ENCODE peak calls at places on chromosome 18, in ten cellular contexts. F is foreskin keratinocyte, M is BJ, W is psoas muscle, N is kidney epithelial cell, U is breast epithelium, C is cardiac muscle cell, Z is gastrocnemius medialis, J is stomach, K is ascending aorta. X is an unnamed sample.

GRCh38 chr18:79523221-79523737 is 127.5 kb downstream of the NFATC1 start:
- DNase-seq in F (no peak), M (no peak), W (no peak), N (no peak), U (peak; percentile 6), C (no peak), Z (no peak), J (no peak), K (no peak), X (no peak)

GRCh38 chr18:45775241-45775676 is 50.2 kb upstream of the SIGLEC15 start:
- DNase-seq in F (peak; percentile 77), M (no peak), W (peak; percentile 81), N (no peak), U (peak; percentile 78), C (peak; percentile 94), Z (peak; percentile 26), J (peak; percentile 77), K (no peak), X (peak; percentile 66)

GRCh38 chr18:68733693-68734092 is 18.8 kb upstream of the TMX3 start:
- DNase-seq in F (no peak), M (no peak), W (no peak), N (no peak), U (no peak), C (no peak), Z (no peak), J (no peak), K (no peak), X (peak; percentile 7)

GRCh38 chr18:61308009-61308408 is 25.2 kb upstream of the CDH20 start:
- DNase-seq in F (no peak), M (no peak), W (no peak), N (no peak), U (no peak), C (no peak), Z (no peak), J (no peak), K (no peak), X (no peak)

GRCh38 chr18:36066731-36067117 is 635 bp downstream of the RPRD1A start:
- DNase-seq in F (no peak), M (no peak), W (no peak), N (no peak), U (no peak), C (no peak), Z (no peak), J (no peak), K (no peak), X (peak; percentile 20)

GRCh38 chr18:37674570-37674969 is 109.0 kb upstream of the CELF4 start:
- DNase-seq in F (peak; percentile 56), M (no peak), W (no peak), N (no peak), U (no peak), C (peak; percentile 29), Z (no peak), J (no peak), K (no peak), X (peak; percentile 61)

GRCh38 chr18:25630682-25631081 is 278.7 kb upstream of the ZNF521 start:
- DNase-seq in F (no peak), M (no peak), W (no peak), N (no peak), U (no peak), C (no peak), Z (no peak), J (no peak), K (no peak), X (no peak)

GRCh38 chr18:56563568-56563967 is 74.8 kb downstream of the TXNL1 start:
- DNase-seq in F (no peak), M (no peak), W (no peak), N (no peak), U (no peak), C (no peak), Z (no peak), J (no peak), K (no peak), X (no peak)

GRCh38 chr18:56522826-56523225 is 115.6 kb downstream of the TXNL1 start:
- DNase-seq in F (no peak), M (no peak), W (no peak), N (no peak), U (no peak), C (no peak), Z (no peak), J (no peak), K (no peak), X (no peak)

GRCh38 chr18:9735879-9736278 is 27.8 kb downstream of the RAB31 start:
- DNase-seq in F (no peak), M (no peak), W (no peak), N (no peak), U (no peak), C (no peak), Z (no peak), J (no peak), K (no peak), X (no peak)

GRCh38 chr18:42156266-42156665 is 201.2 kb downstream of the PIK3C3 start:
- DNase-seq in F (no peak), M (no peak), W (no peak), N (no peak), U (no peak), C (no peak), Z (no peak), J (no peak), K (no peak), X (no peak)

GRCh38 chr18:31946305-31947046 is 3.5 kb upstream of the TRAPPC8 start:
- DNase-seq in F (no peak), M (no peak), W (no peak), N (no peak), U (no peak), C (no peak), Z (no peak), J (no peak), K (no peak), X (no peak)

GRCh38 chr18:65523461-65523860 is 227.4 kb upstream of the CDH7 start:
- DNase-seq in F (no peak), M (no peak), W (no peak), N (no peak), U (no peak), C (no peak), Z (no peak), J (no peak), K (no peak), X (no peak)

GRCh38 chr18:38025433-38026038 is 459.9 kb upstream of the CELF4 start:
- DNase-seq in F (peak; percentile 72), M (no peak), W (no peak), N (peak; percentile 87), U (no peak), C (no peak), Z (no peak), J (no peak), K (no peak), X (peak; percentile 15)

GRCh38 chr18:21364471-21364870 is 122.4 kb downstream of the GREB1L start:
- DNase-seq in F (no peak), M (no peak), W (no peak), N (no peak), U (no peak), C (no peak), Z (no peak), J (no peak), K (no peak), X (no peak)

DNA sequence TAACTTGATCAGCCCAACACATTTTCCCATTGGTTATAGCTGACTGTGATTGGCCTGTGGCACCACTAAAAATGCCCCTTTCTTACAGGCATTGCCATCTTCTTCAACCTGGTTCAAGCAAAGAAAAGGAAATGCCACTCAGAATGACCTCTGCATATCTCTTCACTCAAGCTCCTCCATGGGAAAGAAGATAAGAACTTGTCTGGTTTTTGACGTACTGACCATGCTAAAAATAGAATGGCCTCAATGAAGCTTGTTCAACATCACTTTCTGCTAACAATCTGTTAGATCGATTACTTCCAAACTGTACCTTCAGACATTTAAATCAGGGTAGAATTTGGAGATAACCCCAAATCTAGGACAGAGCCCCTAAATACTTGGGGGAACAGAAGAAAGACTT is 109.5 kb downstream of the CABYR start:
- DNase-seq in F (no peak), M (no peak), W (no peak), N (no peak), U (no peak), C (no peak), Z (no peak), J (no peak), K (no peak), X (no peak)
- TF ChIP-seq CTCF in F (no peak), M (no peak), W (no peak), N (no peak), U (no peak), C (no peak), Z (no peak), J (no peak), K (no peak), X (no peak)

DNA sequence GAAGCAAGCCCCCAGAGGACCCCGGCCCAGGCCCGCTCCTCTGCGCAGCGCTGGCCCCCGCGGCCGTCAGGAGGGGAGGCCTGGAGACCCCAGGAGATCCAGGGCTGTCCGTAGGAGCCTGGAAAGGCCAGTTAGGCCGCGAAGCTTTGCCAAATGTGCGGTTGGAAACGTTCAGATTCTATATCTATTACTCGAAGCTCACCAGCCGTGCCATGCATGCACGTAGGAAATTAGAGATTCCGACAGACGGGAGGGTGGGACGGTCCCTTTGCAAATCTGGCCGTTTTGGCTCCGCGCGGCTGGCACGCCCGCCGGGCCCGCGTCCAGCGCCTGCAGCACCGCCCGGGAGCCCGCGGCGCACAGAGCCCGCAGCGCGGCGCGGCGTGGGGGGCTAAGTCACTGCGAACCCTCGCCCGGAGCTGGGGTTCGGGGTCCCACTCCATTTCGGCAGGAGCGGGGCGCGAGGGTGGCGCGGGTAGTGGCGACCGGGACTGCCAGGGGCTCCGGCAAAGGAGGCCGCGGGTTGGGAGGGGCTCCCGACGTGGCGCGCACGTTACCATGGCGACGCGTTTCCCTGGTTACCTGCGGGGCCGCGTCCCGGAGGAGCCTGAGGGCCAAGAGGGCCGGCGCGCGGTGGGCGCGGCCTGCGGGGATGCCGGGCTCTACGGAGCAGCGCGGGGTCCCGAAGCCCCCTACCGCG is 488.6 kb upstream of the SMIM21 start:
- DNase-seq in F (no peak), M (no peak), W (no peak), N (no peak), U (no peak), C (peak; percentile 9), Z (no peak), J (no peak), K (no peak), X (no peak)
- H3K27me3 ChIP-seq in F (peaks cover 6% of the 10 kb centered on the region), M (no peaks in the 10 kb centered on the region), W (no peaks in the 10 kb centered on the region), N (peaks cover 17% of the 10 kb centered on the region), U (no peaks in the 10 kb centered on the region), C (peaks cover 33% of the 10 kb centered on the region), Z (peaks cover 7% of the 10 kb centered on the region), J (peaks cover 23% of the 10 kb centered on the region), K (no peaks in the 10 kb centered on the region), X (peaks cover 1% of the 10 kb centered on the region)

DNA sequence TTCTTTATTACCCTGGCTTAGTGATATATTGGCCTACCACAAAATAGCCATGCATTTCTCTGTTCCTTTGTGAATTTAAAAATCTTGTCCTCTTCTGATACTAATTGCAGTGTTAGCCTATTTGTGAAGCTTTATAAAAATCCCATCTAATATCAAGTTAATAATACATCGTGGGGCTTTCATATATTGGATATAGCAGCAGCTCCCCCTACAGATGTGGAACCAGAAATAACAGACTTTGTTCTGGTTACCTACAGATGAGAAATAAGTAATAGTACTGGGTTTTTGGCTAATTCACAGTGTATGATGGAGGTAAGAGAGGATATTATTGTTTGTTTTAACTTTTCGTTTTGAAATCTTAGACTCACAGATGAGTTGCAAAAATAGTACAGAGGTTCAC is 1661.7 kb upstream of the PIK3C3 start:
- DNase-seq in F (peak; percentile 33), M (no peak), W (no peak), N (no peak), U (no peak), C (peak; percentile 9), Z (no peak), J (no peak), K (no peak), X (peak; percentile 26)
- TF ChIP-seq CTCF in F (peak; percentile 71), M (no peak), W (no peak), N (peak; percentile 22), U (no peak), C (peak; percentile 27), Z (no peak), J (no peak), K (no peak), X (peak; percentile 39)

GRCh38 chr18:63017977-63018376 is 301.6 kb downstream of the BCL2 start:
- DNase-seq in F (no peak), M (no peak), W (no peak), N (no peak), U (no peak), C (no peak), Z (no peak), J (no peak), K (no peak), X (no peak)
- H3K27me3 ChIP-seq in F (peaks cover 57% of the 10 kb centered on the region), M (peaks cover 8% of the 10 kb centered on the region), W (no peaks in the 10 kb centered on the region), N (peaks cover 3% of the 10 kb centered on the region), U (no peaks in the 10 kb centered on the region), C (no peaks in the 10 kb centered on the region), Z (no peaks in the 10 kb centered on the region), J (peaks cover 21% of the 10 kb centered on the region), K (no peaks in the 10 kb centered on the region), X (peaks cover 5% of the 10 kb centered on the region)